ENCODE peak calls at places on chromosomes 2 and 18, in seven cellular contexts. One of them, this sample, is unnamed.

GRCh38 chr2:227415538-227416424 is 28.0 kb upstream of the SCYGR1 start:
- DNase-seq in omental fat pad: no peak
- DNase-seq in fibroblast of lung: peak
- DNase-seq in HFFc6: peak
- DNase-seq in PC-9: peak
- DNase-seq in nephron progenitor cell: no peak
- DNase-seq in cardiac muscle cell: peak
- DNase-seq in this sample: no peak

GRCh38 chr18:2223859-2224258 is 347.4 kb downstream of the METTL4 start:
- DNase-seq in omental fat pad: no peak
- DNase-seq in fibroblast of lung: peak
- DNase-seq in HFFc6: peak
- DNase-seq in PC-9: no peak
- DNase-seq in nephron progenitor cell: peak
- DNase-seq in cardiac muscle cell: peak
- DNase-seq in this sample: no peak

GRCh38 chr2:127508621-127509034 is 17.7 kb downstream of the IWS1 start:
- DNase-seq in omental fat pad: peak
- DNase-seq in fibroblast of lung: peak
- DNase-seq in HFFc6: peak
- DNase-seq in PC-9: peak
- DNase-seq in nephron progenitor cell: no peak
- DNase-seq in cardiac muscle cell: peak
- DNase-seq in this sample: no peak

GRCh38 chr2:24721470-24721869 is 71.7 kb downstream of the PTRHD1 start:
- DNase-seq in omental fat pad: no peak
- DNase-seq in fibroblast of lung: peak
- DNase-seq in HFFc6: peak
- DNase-seq in PC-9: peak
- DNase-seq in nephron progenitor cell: no peak
- DNase-seq in cardiac muscle cell: peak
- DNase-seq in this sample: no peak

GRCh38 chr2:232444409-232445148 is 11.4 kb upstream of the ALPI start:
- DNase-seq in omental fat pad: no peak
- DNase-seq in fibroblast of lung: peak
- DNase-seq in HFFc6: peak
- DNase-seq in PC-9: no peak
- DNase-seq in nephron progenitor cell: peak
- DNase-seq in cardiac muscle cell: peak
- DNase-seq in this sample: peak

GRCh38 chr2:85017436-85018048 is 46.6 kb downstream of the KCMF1 start:
- DNase-seq in omental fat pad: no peak
- DNase-seq in fibroblast of lung: no peak
- DNase-seq in HFFc6: peak
- DNase-seq in PC-9: no peak
- DNase-seq in nephron progenitor cell: no peak
- DNase-seq in cardiac muscle cell: peak
- DNase-seq in this sample: no peak

GRCh38 chr2:27306657-27307544 is 1.3 kb downstream of the UCN start:
- DNase-seq in omental fat pad: no peak
- DNase-seq in fibroblast of lung: no peak
- DNase-seq in HFFc6: no peak
- DNase-seq in PC-9: no peak
- DNase-seq in nephron progenitor cell: peak
- DNase-seq in cardiac muscle cell: no peak
- DNase-seq in this sample: no peak

GRCh38 chr18:48567388-48567787 is 28.6 kb downstream of the CTIF start:
- DNase-seq in omental fat pad: no peak
- DNase-seq in fibroblast of lung: no peak
- DNase-seq in HFFc6: no peak
- DNase-seq in PC-9: no peak
- DNase-seq in nephron progenitor cell: no peak
- DNase-seq in cardiac muscle cell: no peak
- DNase-seq in this sample: no peak

GRCh38 chr2:234495076-234495800 is 1.6 kb downstream of the ARL4C start:
- DNase-seq in omental fat pad: no peak
- DNase-seq in fibroblast of lung: no peak
- DNase-seq in HFFc6: no peak
- DNase-seq in PC-9: no peak
- DNase-seq in nephron progenitor cell: peak
- DNase-seq in cardiac muscle cell: peak
- DNase-seq in this sample: no peak

GRCh38 chr2:202628646-202629213 is 6.0 kb upstream of the FAM117B start:
- DNase-seq in omental fat pad: no peak
- DNase-seq in fibroblast of lung: no peak
- DNase-seq in HFFc6: no peak
- DNase-seq in PC-9: no peak
- DNase-seq in nephron progenitor cell: no peak
- DNase-seq in cardiac muscle cell: no peak
- DNase-seq in this sample: no peak

GRCh38 chr2:199818754-199819153 is 32.2 kb downstream of the FTCDNL1 start:
- DNase-seq in omental fat pad: no peak
- DNase-seq in fibroblast of lung: no peak
- DNase-seq in HFFc6: no peak
- DNase-seq in PC-9: no peak
- DNase-seq in nephron progenitor cell: no peak
- DNase-seq in cardiac muscle cell: no peak
- DNase-seq in this sample: no peak

GRCh38 chr2:64857581-64858471 is 131.4 kb upstream of the SLC1A4 start:
- DNase-seq in omental fat pad: no peak
- DNase-seq in fibroblast of lung: peak
- DNase-seq in HFFc6: no peak
- DNase-seq in PC-9: no peak
- DNase-seq in nephron progenitor cell: peak
- DNase-seq in cardiac muscle cell: peak
- DNase-seq in this sample: no peak

GRCh38 chr2:70328921-70329561 is 27.2 kb upstream of the FAM136A start:
- DNase-seq in omental fat pad: no peak
- DNase-seq in fibroblast of lung: peak
- DNase-seq in HFFc6: no peak
- DNase-seq in PC-9: peak
- DNase-seq in nephron progenitor cell: no peak
- DNase-seq in cardiac muscle cell: no peak
- DNase-seq in this sample: no peak

GRCh38 chr2:120477198-120477597 is 131.3 kb downstream of the INHBB start:
- DNase-seq in omental fat pad: no peak
- DNase-seq in fibroblast of lung: no peak
- DNase-seq in HFFc6: no peak
- DNase-seq in PC-9: no peak
- DNase-seq in nephron progenitor cell: no peak
- DNase-seq in cardiac muscle cell: no peak
- DNase-seq in this sample: no peak

GRCh38 chr2:98412751-98413445 is 31.8 kb upstream of the INPP4A start:
- DNase-seq in omental fat pad: no peak
- DNase-seq in fibroblast of lung: peak
- DNase-seq in HFFc6: peak
- DNase-seq in PC-9: peak
- DNase-seq in nephron progenitor cell: peak
- DNase-seq in cardiac muscle cell: peak
- DNase-seq in this sample: no peak

GRCh38 chr2:144467479-144468210 is 52.3 kb downstream of the ZEB2 start:
- DNase-seq in omental fat pad: no peak
- DNase-seq in fibroblast of lung: no peak
- DNase-seq in HFFc6: no peak
- DNase-seq in PC-9: no peak
- DNase-seq in nephron progenitor cell: no peak
- DNase-seq in cardiac muscle cell: no peak
- DNase-seq in this sample: no peak

GRCh38 chr18:79953921-79954651 is 2.6 kb upstream of the SLC66A2 start:
- DNase-seq in omental fat pad: peak
- DNase-seq in fibroblast of lung: no peak
- DNase-seq in HFFc6: no peak
- DNase-seq in PC-9: peak
- DNase-seq in nephron progenitor cell: no peak
- DNase-seq in cardiac muscle cell: no peak
- DNase-seq in this sample: peak

GRCh38 chr2:8851811-8852560 is 14.6 kb upstream of the KIDINS220 start:
- DNase-seq in omental fat pad: no peak
- DNase-seq in fibroblast of lung: peak
- DNase-seq in HFFc6: no peak
- DNase-seq in PC-9: no peak
- DNase-seq in nephron progenitor cell: peak
- DNase-seq in cardiac muscle cell: peak
- DNase-seq in this sample: no peak

GRCh38 chr2:178194600-178195389 is 483 bp downstream of the OSBPL6 start:
- DNase-seq in omental fat pad: no peak
- DNase-seq in fibroblast of lung: peak
- DNase-seq in HFFc6: peak
- DNase-seq in PC-9: no peak
- DNase-seq in nephron progenitor cell: peak
- DNase-seq in cardiac muscle cell: peak
- DNase-seq in this sample: peak

GRCh38 chr2:195307751-195308150 is 349.3 kb upstream of the SLC39A10 start:
- DNase-seq in omental fat pad: no peak
- DNase-seq in fibroblast of lung: no peak
- DNase-seq in HFFc6: no peak
- DNase-seq in PC-9: no peak
- DNase-seq in nephron progenitor cell: no peak
- DNase-seq in cardiac muscle cell: no peak
- DNase-seq in this sample: no peak

GRCh38 chr2:32423536-32423935 is 66.7 kb downstream of the BIRC6 start:
- DNase-seq in omental fat pad: no peak
- DNase-seq in fibroblast of lung: peak
- DNase-seq in HFFc6: no peak
- DNase-seq in PC-9: no peak
- DNase-seq in nephron progenitor cell: no peak
- DNase-seq in cardiac muscle cell: peak
- DNase-seq in this sample: no peak

GRCh38 chr2:179264238-179265081 is at the start of gene SESTD1:
- DNase-seq in omental fat pad: peak
- DNase-seq in fibroblast of lung: peak
- DNase-seq in HFFc6: no peak
- DNase-seq in PC-9: no peak
- DNase-seq in nephron progenitor cell: peak
- DNase-seq in cardiac muscle cell: peak
- DNase-seq in this sample: no peak

GRCh38 chr2:98465456-98466201 is 21.0 kb downstream of the INPP4A start:
- DNase-seq in omental fat pad: no peak
- DNase-seq in fibroblast of lung: peak
- DNase-seq in HFFc6: no peak
- DNase-seq in PC-9: no peak
- DNase-seq in nephron progenitor cell: no peak
- DNase-seq in cardiac muscle cell: peak
- DNase-seq in this sample: no peak

GRCh38 chr2:160306985-160307384 is 106.9 kb upstream of the ITGB6 start:
- DNase-seq in omental fat pad: no peak
- DNase-seq in fibroblast of lung: peak
- DNase-seq in HFFc6: peak
- DNase-seq in PC-9: no peak
- DNase-seq in nephron progenitor cell: no peak
- DNase-seq in cardiac muscle cell: peak
- DNase-seq in this sample: no peak

GRCh38 chr18:46148810-46149209 is 44.6 kb downstream of the HAUS1 start:
- DNase-seq in omental fat pad: no peak
- DNase-seq in fibroblast of lung: peak
- DNase-seq in HFFc6: peak
- DNase-seq in PC-9: peak
- DNase-seq in nephron progenitor cell: peak
- DNase-seq in cardiac muscle cell: peak
- DNase-seq in this sample: no peak
- TF ChIP-seq CTCF in omental fat pad: no peak
- TF ChIP-seq CTCF in fibroblast of lung: peak
- TF ChIP-seq CTCF in HFFc6: peak
- TF ChIP-seq CTCF in PC-9: peak
- TF ChIP-seq CTCF in nephron progenitor cell: peak
- TF ChIP-seq CTCF in cardiac muscle cell: peak
- TF ChIP-seq CTCF in this sample: peak

GRCh38 chr2:152441961-152442360 is 107.0 kb downstream of the FMNL2 start:
- DNase-seq in omental fat pad: no peak
- DNase-seq in fibroblast of lung: no peak
- DNase-seq in HFFc6: no peak
- DNase-seq in PC-9: no peak
- DNase-seq in nephron progenitor cell: no peak
- DNase-seq in cardiac muscle cell: no peak
- DNase-seq in this sample: no peak
- TF ChIP-seq CTCF in omental fat pad: no peak
- TF ChIP-seq CTCF in fibroblast of lung: no peak
- TF ChIP-seq CTCF in HFFc6: no peak
- TF ChIP-seq CTCF in PC-9: no peak
- TF ChIP-seq CTCF in nephron progenitor cell: no peak
- TF ChIP-seq CTCF in cardiac muscle cell: no peak
- TF ChIP-seq CTCF in this sample: no peak

DNA sequence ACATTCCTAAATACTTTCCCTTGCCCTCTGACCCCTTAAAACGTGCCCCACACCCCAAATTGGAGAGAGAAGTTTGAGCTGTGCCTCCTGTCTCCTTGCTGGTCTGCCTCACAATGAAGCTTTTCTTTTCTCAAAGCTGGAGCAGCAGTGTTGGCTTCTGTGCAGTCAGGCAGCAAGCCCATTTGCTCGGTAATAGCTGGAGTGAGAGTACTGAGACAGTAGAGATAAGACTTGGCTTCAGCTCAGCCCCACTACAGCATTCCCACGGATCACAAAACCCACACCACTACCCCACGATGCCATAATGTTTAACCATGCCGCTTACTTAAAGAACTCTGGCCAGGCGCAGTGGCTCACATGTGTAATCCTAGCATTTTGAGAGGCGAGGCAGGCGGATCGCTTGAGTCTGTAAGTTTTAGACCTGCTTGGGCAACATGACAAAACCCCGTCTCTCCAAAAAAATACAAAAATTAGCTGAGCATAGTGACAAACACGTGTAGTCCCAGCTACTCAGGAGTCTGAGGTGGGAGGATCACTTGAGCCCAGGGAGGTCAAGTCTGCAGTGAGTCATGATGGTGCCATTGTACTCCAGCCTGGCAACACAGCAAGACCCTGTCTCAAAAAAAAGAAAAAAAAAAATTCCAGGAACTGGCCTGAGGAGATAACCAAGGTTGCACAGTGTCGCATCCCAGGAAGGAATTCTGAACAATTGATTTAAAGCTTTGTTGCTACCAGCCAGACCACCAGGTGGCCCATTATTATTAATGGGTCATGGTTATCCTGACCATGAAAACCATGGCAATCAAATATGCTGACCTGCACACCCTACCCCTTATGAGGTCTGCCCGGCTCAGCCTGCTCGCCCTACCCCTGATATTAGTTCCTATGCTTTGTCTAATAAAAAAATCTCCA is 73.3 kb downstream of the NCAPH start:
- DNase-seq in omental fat pad: no peak
- DNase-seq in fibroblast of lung: peak
- DNase-seq in HFFc6: no peak
- DNase-seq in PC-9: peak
- DNase-seq in nephron progenitor cell: no peak
- DNase-seq in cardiac muscle cell: peak
- DNase-seq in this sample: no peak
- TF ChIP-seq CTCF in omental fat pad: no peak
- TF ChIP-seq CTCF in fibroblast of lung: no peak
- TF ChIP-seq CTCF in HFFc6: peak
- TF ChIP-seq CTCF in PC-9: peak
- TF ChIP-seq CTCF in nephron progenitor cell: no peak
- TF ChIP-seq CTCF in cardiac muscle cell: no peak
- TF ChIP-seq CTCF in this sample: peak

DNA sequence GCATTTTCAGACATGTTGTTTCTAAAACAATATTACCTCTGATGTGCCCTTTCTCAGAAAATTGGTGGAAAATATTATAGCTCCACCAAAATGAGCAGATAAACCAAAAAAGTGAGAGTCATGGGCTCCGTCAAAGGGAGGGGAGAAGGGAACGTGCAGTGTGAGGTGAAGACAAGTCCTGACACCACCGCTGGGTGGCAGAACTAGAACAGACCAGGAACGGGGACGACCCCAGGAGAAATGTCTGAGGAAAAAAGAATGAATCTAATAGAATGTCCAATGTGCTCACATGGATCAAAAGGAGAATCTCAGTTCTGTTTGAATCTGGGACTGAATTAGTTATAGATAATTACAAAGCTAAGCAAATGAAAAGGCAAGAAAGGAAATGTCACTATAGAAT is 22.6 kb upstream of the BCL2 start:
- DNase-seq in omental fat pad: no peak
- DNase-seq in fibroblast of lung: peak
- DNase-seq in HFFc6: no peak
- DNase-seq in PC-9: no peak
- DNase-seq in nephron progenitor cell: peak
- DNase-seq in cardiac muscle cell: peak
- DNase-seq in this sample: no peak
- TF ChIP-seq CTCF in omental fat pad: no peak
- TF ChIP-seq CTCF in fibroblast of lung: peak
- TF ChIP-seq CTCF in HFFc6: peak
- TF ChIP-seq CTCF in PC-9: peak
- TF ChIP-seq CTCF in nephron progenitor cell: peak
- TF ChIP-seq CTCF in cardiac muscle cell: peak
- TF ChIP-seq CTCF in this sample: peak

This sample was measured in chondrocyte.